ENCODE peak calls at places on chromosomes 5 and 9, in nine cellular contexts. I, N, Q, X, D, J, Y, E and T are unnamed samples.
A peak's percentile ranks its signal among the peaks of the same experiment; 100 is the strongest.

GRCh38 chr5:10485142-10485795 is 43.6 kb downstream of the ROPN1L start:
- DNase-seq in N (no peak), J (peak; percentile 83), Q (peak; percentile 63), I (no peak), Y (no peak), D (no peak), E (no peak), X (no peak), T (no peak)

GRCh38 chr9:27293046-27293445 is 3.9 kb downstream of the EQTN start:
- DNase-seq in X (no peak), Y (no peak), I (no peak), D (no peak), J (no peak), N (no peak), E (no peak), Q (no peak), T (no peak)

GRCh38 chr5:11803436-11803835 is 100.8 kb downstream of the CTNND2 start:
- DNase-seq in J (no peak), Q (no peak), N (no peak), Y (no peak), X (no peak), D (no peak), E (peak; percentile 71), I (no peak), T (no peak)

GRCh38 chr9:37760416-37761165 is 7.0 kb downstream of the TRMT10B start:
- DNase-seq in E (no peak), I (no peak), N (no peak), X (no peak), D (no peak), Y (no peak), Q (no peak), J (no peak), T (no peak)

GRCh38 chr5:113902917-113903681 is 389.6 kb downstream of the YTHDC2 start:
- DNase-seq in D (no peak), I (no peak), N (no peak), X (no peak), J (no peak), Y (no peak), Q (no peak), E (no peak), T (no peak)

GRCh38 chr9:33270146-33270545 is 5.3 kb downstream of the CHMP5 start:
- DNase-seq in Y (no peak), X (no peak), N (no peak), Q (no peak), J (no peak), E (no peak), D (no peak), I (no peak), T (no peak)

GRCh38 chr5:1827410-1828397 is 26.5 kb downstream of the NDUFS6 start:
- DNase-seq in D (no peak), I (no peak), Y (no peak), X (no peak), J (no peak), N (no peak), Q (no peak), E (no peak), T (no peak)

GRCh38 chr9:128918921-128919320 is 1.9 kb upstream of the PHYHD1 start:
- DNase-seq in E (no peak), J (no peak), N (no peak), I (no peak), X (no peak), D (no peak), Y (no peak), Q (no peak), T (no peak)